ENCODE peak calls at places on chromosomes 16 and 17, in seven cellular contexts. N, U, X, R, B, V and P are unnamed samples.

GRCh38 chr16:10738231-10739077 is 5.2 kb upstream of the NUBP1 start:
- DNase-seq in N (peak; percentile 66), U (no peak), R (peak; percentile 75), B (peak; percentile 92), X (peak; percentile 89), V (peak; percentile 14), P (no peak)

GRCh38 chr16:83588070-83588469 is 219.7 kb upstream of the HSBP1 start:
- DNase-seq in X (no peak), B (no peak), V (no peak), R (no peak), N (no peak), U (no peak), P (no peak)

GRCh38 chr17:73536700-73537680 is 107.3 kb downstream of the SDK2 start:
- DNase-seq in R (no peak), X (no peak), U (no peak), B (no peak), N (no peak), V (no peak), P (no peak)

GRCh38 chr16:17101646-17102045 is 369.1 kb downstream of the XYLT1 start:
- DNase-seq in R (no peak), B (no peak), V (no peak), X (peak; percentile 26), U (peak; percentile 39), N (no peak), P (no peak)

GRCh38 chr17:80959330-80960036 is 32.2 kb upstream of the CHMP6 start:
- DNase-seq in U (no peak), X (peak; percentile 41), B (no peak), N (no peak), R (peak; percentile 88), V (no peak), P (peak; percentile 41)

GRCh38 chr17:79984045-79984840 is 51.4 kb downstream of the TBC1D16 start:
- DNase-seq in B (no peak), X (no peak), N (no peak), R (no peak), U (no peak), V (no peak), P (no peak)

GRCh38 chr16:84925092-84925772 is 86.1 kb downstream of the ZDHHC7 start:
- DNase-seq in B (peak; percentile 53), U (peak; percentile 94), R (no peak), V (peak; percentile 60), X (peak; percentile 46), N (peak; percentile 77), P (no peak)

GRCh38 chr17:45342871-45343526 is 26.2 kb upstream of the MAP3K14 start:
- DNase-seq in U (no peak), R (no peak), X (no peak), B (no peak), V (no peak), N (no peak), P (no peak)

GRCh38 chr17:40121886-40122465 is at the start of gene MSL1:
- DNase-seq in R (peak; percentile 65), V (peak; percentile 91), U (peak; percentile 84), X (no peak), N (peak; percentile 94), B (peak; percentile 70), P (no peak)

GRCh38 chr16:10988164-10988803 is 43.9 kb downstream of the CLEC16A start:
- DNase-seq in V (peak; percentile 28), X (no peak), N (peak; percentile 49), R (no peak), B (no peak), U (peak; percentile 54), P (no peak)

GRCh38 chr16:4984174-4985000 is 26.3 kb downstream of the SEC14L5 start:
- DNase-seq in B (no peak), N (no peak), U (no peak), V (no peak), X (peak; percentile 6), R (peak; percentile 4), P (no peak)

GRCh38 chr17:40552806-40553693 is 12.2 kb downstream of the CCR7 start:
- DNase-seq in V (no peak), B (no peak), N (no peak), R (no peak), X (peak; percentile 43), U (peak; percentile 8), P (no peak)

GRCh38 chr16:87404764-87405625 is 12.9 kb downstream of the MAP1LC3B start:
- DNase-seq in N (no peak), R (no peak), V (no peak), B (no peak), U (no peak), X (no peak), P (no peak)

GRCh38 chr17:21213491-21214014 is 408 bp downstream of the TMEM11 start:
- DNase-seq in V (peak; percentile 72), R (no peak), U (peak; percentile 40), N (no peak), X (no peak), B (no peak), P (no peak)

GRCh38 chr16:31108035-31108793 is at the start of gene BCKDK:
- DNase-seq in B (peak; percentile 58), N (peak; percentile 93), U (peak; percentile 77), R (peak; percentile 54), X (peak; percentile 65), V (peak; percentile 69), P (no peak)

GRCh38 chr17:60371818-60372510 is 20.0 kb downstream of the USP32 start:
- DNase-seq in B (no peak), N (no peak), U (no peak), X (no peak), R (no peak), V (no peak), P (no peak)

GRCh38 chr17:5837055-5837491 is 233.1 kb upstream of the WSCD1 start:
- DNase-seq in R (peak; percentile 52), V (peak; percentile 73), B (peak; percentile 66), U (no peak), N (no peak), X (peak; percentile 53), P (peak; percentile 19)

GRCh38 chr17:49741009-49741691 is 22.8 kb downstream of the FAM117A start:
- DNase-seq in R (no peak), N (peak; percentile 48), U (no peak), X (peak; percentile 40), B (no peak), V (no peak), P (no peak)

GRCh38 chr17:38750312-38751121 is 2.0 kb upstream of the PSMB3 start:
- DNase-seq in B (peak; percentile 50), N (no peak), X (no peak), V (no peak), R (no peak), U (peak; percentile 57), P (no peak)

GRCh38 chr17:42929497-42929844 is 28.9 kb downstream of the G6PC1 start:
- DNase-seq in V (no peak), N (no peak), R (no peak), X (no peak), U (no peak), B (no peak), P (no peak)
- TF ChIP-seq CTCF in V (no peak), N (no peak), R (peak; percentile 21), X (no peak), U (no peak), B (no peak), P (no peak)

GRCh38 chr16:15993946-15994665 is 44.7 kb downstream of the ABCC1 start:
- DNase-seq in N (no peak), R (no peak), X (peak; percentile 83), B (no peak), V (no peak), U (no peak), P (no peak)

GRCh38 chr16:15993128-15993527 is 43.7 kb downstream of the ABCC1 start:
- DNase-seq in N (no peak), R (no peak), U (no peak), X (no peak), V (no peak), B (no peak), P (no peak)

GRCh38 chr16:16000685-16001084 is 51.3 kb downstream of the ABCC1 start:
- DNase-seq in B (no peak), R (no peak), U (no peak), V (no peak), X (no peak), N (no peak), P (no peak)

GRCh38 chr16:15993541-15993940 is 44.1 kb downstream of the ABCC1 start:
- DNase-seq in N (no peak), B (no peak), U (no peak), R (no peak), V (no peak), X (peak; percentile 59), P (no peak)

DNA sequence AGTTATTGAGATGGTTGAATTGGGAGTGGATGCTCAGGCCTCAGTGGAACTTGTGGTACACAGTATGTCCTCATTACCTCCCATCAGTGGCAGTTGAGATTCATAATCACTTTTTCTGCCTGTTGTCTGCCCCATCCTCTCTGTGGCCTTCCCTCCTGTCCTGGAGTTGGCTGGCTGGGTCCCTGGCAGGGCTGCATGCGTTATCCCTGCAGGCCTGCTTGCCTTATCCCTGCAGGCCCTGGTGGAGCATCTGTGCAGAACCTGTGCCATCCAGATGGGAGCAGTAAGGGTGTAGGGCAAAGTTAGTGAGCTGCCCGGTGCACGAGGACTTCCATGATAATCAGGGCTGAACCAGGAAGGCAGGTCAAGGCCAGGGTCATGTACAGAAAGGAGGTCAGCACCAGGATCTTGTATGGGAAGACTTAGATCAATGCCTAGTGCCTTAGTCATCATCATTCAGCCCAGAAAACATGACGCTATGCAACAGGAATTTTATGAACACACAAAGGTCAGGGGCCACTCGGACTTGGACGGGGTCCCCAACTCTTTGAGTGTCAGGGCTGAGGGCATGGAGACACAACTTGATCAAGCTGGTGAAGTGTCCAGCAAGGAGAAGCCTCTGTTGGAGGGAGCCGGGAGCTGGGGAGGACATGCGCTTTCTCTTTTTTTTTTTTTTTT is 47.2 kb downstream of the ABCC1 start:
- DNase-seq in N (no peak), V (peak; percentile 88), B (peak; percentile 99), U (no peak), X (peak; percentile 96), R (peak; percentile 89), P (peak; percentile 70)
- TF ChIP-seq CTCF in N (no peak), V (no peak), B (peak; percentile 72), U (no peak), X (no peak), R (no peak), P (no peak)

GRCh38 chr16:27870116-27870798 is 193.3 kb downstream of the GSG1L start:
- DNase-seq in B (no peak), V (no peak), U (no peak), N (no peak), X (no peak), R (no peak), P (no peak)

GRCh38 chr16:27867122-27868110 is 196.1 kb downstream of the GSG1L start:
- DNase-seq in R (peak; percentile 77), X (peak; percentile 59), U (peak; percentile 96), B (peak; percentile 78), V (peak; percentile 56), N (peak; percentile 82), P (peak; percentile 1)

DNA sequence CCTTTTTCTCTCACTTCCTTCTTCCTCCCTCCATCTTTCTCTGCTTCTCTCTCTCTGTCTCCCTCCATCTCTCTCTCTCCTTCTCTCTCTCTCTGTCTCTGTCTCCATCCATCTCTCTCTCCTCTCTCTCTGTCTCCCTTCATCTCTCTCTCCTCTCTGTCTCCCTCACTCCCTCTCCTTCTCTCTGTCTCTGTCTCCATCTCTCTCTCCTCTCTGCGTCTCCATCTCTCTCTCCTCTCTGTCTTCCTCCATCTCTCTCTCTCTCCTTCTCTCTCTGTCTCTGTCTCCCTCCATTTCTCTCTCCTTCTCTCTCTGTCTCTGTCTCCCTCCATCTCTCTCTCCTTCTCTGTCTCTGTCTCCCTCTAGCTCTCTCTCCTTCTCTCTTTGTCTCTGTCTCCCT is 194.1 kb downstream of the GSG1L start:
- DNase-seq in N (no peak), U (no peak), B (no peak), X (no peak), V (no peak), R (no peak), P (no peak)
- TF ChIP-seq CTCF in N (no peak), U (no peak), B (no peak), X (no peak), V (no peak), R (no peak), P (no peak)

GRCh38 chr16:54577566-54578180 is 291.1 kb upstream of the IRX3 start:
- DNase-seq in V (no peak), R (no peak), X (no peak), B (no peak), U (peak; percentile 40), N (no peak), P (no peak)
- TF ChIP-seq CTCF in V (no peak), R (no peak), X (no peak), B (no peak), U (no peak), N (no peak), P (no peak)